ENCODE peak calls at places on chromosome 6, in nine cellular contexts. I, U, M, B, V, T, D, J and C are unnamed samples.

GRCh38 chr6:122400121-122400450 is 634 bp downstream of the HSF2 start:
- DNase-seq in U (no peak), V (peak; percentile 11), M (no peak), J (no peak), I (no peak), D (no peak), T (no peak), B (peak; percentile 50), C (no peak)

GRCh38 chr6:36340671-36341454 is 4.2 kb upstream of the BNIP5 start:
- DNase-seq in J (no peak), M (peak; percentile 86), I (peak; percentile 82), B (peak; percentile 84), U (peak; percentile 91), T (peak; percentile 80), D (peak; percentile 95), V (peak; percentile 60), C (no peak)

GRCh38 chr6:136341367-136341766 is 51.7 kb upstream of the BCLAF1 start:
- DNase-seq in V (no peak), T (no peak), B (no peak), D (no peak), U (no peak), I (no peak), M (no peak), J (no peak), C (no peak)

GRCh38 chr6:119517428-119517827 is 167.9 kb upstream of the MAN1A1 start:
- DNase-seq in I (no peak), V (no peak), D (peak; percentile 28), J (no peak), U (no peak), B (no peak), T (no peak), M (no peak), C (no peak)

GRCh38 chr6:64256483-64256882 is 620.9 kb downstream of the PHF3 start:
- DNase-seq in D (no peak), I (no peak), J (no peak), T (no peak), B (no peak), M (no peak), U (no peak), V (no peak), C (no peak)

GRCh38 chr6:35490821-35491557 is 5.9 kb downstream of the TEAD3 start:
- DNase-seq in M (no peak), T (no peak), U (no peak), V (no peak), J (no peak), B (no peak), I (no peak), D (no peak), C (no peak)

GRCh38 chr6:119965900-119966299 is 616.3 kb upstream of the MAN1A1 start:
- DNase-seq in V (no peak), B (no peak), D (no peak), I (no peak), J (no peak), M (no peak), U (no peak), T (no peak), C (no peak)

GRCh38 chr6:53730767-53731166 is 64.0 kb upstream of the LRRC1 start:
- DNase-seq in J (no peak), D (no peak), T (no peak), B (no peak), I (no peak), V (peak; percentile 32), M (no peak), U (no peak), C (no peak)

GRCh38 chr6:24339932-24340331 is 17.9 kb downstream of the DCDC2 start:
- DNase-seq in B (no peak), T (no peak), D (no peak), I (no peak), J (no peak), V (no peak), U (no peak), M (no peak), C (no peak)

GRCh38 chr6:40340196-40340595 is 247.0 kb downstream of the LRFN2 start:
- DNase-seq in D (no peak), U (no peak), T (no peak), J (no peak), M (no peak), I (no peak), V (no peak), B (no peak), C (no peak)

DNA sequence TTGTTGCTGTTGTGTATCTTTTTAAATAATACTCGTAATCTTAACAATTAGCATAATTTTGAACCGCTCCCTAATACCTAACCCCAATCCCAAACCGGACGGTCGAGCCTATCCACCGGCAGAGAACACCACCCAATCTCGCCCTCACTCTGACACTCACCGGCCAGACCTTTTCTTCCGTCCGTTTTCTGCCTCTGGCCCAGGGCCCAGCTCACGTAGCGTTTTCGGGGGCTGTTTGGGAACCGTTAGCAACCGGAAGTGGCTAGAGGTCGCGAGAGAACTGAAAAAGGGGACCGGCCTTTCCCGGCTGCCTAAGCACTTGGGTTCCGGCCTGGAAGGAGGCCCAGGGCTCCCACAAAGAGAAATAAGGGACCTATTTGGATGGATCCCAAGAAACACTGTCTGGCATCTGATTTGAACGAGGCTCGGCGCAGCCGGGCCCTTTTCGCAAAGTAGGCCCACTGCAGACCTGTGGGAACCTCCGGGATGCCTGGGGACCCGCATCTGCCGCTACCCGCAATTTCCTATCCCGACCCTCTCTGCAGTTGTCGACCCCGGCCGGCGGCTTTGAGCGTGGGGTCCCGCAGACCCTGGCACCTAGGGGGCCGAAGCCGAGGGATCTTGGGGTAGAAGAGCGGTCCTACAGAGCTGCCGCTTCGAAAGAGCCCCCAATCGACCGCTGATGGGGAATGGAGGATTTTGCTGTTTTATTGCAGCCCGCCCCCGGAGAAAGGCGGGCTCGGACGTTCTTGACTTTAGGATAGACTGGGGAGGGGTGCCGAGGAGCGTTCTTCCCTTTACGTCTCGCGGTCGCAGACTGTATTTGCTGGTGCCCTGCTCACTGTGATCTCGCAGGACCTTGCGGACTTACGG is 4.9 kb upstream of the ZKSCAN8 start:
- DNase-seq in B (peak; percentile 97), U (peak; percentile 94), D (peak; percentile 98), V (peak; percentile 98), T (peak; percentile 91), M (peak; percentile 90), J (peak; percentile 94), I (peak; percentile 96), C (peak; percentile 90)
- H3K4me3 ChIP-seq in B (peak overlapping the region; percentile 99), U (peak overlapping the region; percentile 95), D (peak overlapping the region; percentile 53), V (peak overlapping the region; percentile 78), T (peak overlapping the region; percentile 90), M (peak overlapping the region; percentile 58), J (peak overlapping the region; percentile 86), I (peak overlapping the region; percentile 71), C (peak overlapping the region; percentile 66)

GRCh38 chr6:89596484-89596883 is 42.1 kb downstream of the LYRM2 start:
- DNase-seq in V (no peak), T (no peak), I (no peak), M (no peak), U (no peak), J (no peak), D (no peak), B (no peak), C (no peak)

GRCh38 chr6:89599727-89600126 is 38.8 kb downstream of the LYRM2 start:
- DNase-seq in M (no peak), T (no peak), J (no peak), B (no peak), I (no peak), D (no peak), U (peak; percentile 77), V (no peak), C (no peak)

GRCh38 chr6:89596056-89596455 is 42.5 kb downstream of the LYRM2 start:
- DNase-seq in D (no peak), U (no peak), J (no peak), I (no peak), M (no peak), B (no peak), T (no peak), V (no peak), C (no peak)

GRCh38 chr6:89597372-89597771 is 41.2 kb downstream of the LYRM2 start:
- DNase-seq in B (no peak), U (no peak), V (no peak), D (no peak), M (no peak), J (no peak), I (no peak), T (no peak), C (no peak)

DNA sequence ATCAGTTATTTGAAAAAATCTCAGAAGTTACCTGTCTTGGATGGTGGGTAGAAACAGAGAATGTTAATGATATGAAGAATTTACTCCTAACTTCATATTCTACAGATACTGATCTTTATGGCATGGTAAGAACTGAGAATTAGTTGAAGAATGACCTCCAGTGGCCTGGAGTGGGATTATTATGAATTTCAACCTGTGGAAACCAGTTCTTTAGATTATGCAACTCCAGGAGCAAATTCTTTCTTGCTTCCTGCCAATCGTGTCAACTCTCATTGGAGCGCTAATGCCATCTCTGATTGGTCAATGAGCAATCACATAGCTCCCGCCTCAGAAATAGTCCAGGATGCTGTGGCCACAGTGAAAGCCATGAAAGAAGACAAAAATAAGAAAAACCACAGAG is 40.6 kb downstream of the LYRM2 start:
- DNase-seq in V (peak; percentile 10), T (no peak), B (peak; percentile 19), D (peak; percentile 62), M (no peak), I (no peak), U (no peak), J (no peak), C (peak; percentile 7)
- TF ChIP-seq CTCF in V (no peak), T (no peak), B (no peak), D (peak; percentile 7), M (no peak), I (peak; percentile 21), U (peak; percentile 12), J (no peak), C (peak; percentile 3)

GRCh38 chr6:148440877-148441453 is 98.3 kb downstream of the SASH1 start:
- DNase-seq in B (peak; percentile 94), D (peak; percentile 98), U (peak; percentile 86), T (peak; percentile 76), V (peak; percentile 92), I (peak; percentile 60), J (peak; percentile 72), M (peak; percentile 30), C (peak; percentile 83)
- H3K4me3 ChIP-seq in B (peak overlapping the region; percentile 59), D (no peak overlapping the region), U (no peak overlapping the region), T (peak overlapping the region; percentile 26), V (no peak overlapping the region), I (no peak overlapping the region), J (no peak overlapping the region), M (no peak overlapping the region), C (no peak overlapping the region)

DNA sequence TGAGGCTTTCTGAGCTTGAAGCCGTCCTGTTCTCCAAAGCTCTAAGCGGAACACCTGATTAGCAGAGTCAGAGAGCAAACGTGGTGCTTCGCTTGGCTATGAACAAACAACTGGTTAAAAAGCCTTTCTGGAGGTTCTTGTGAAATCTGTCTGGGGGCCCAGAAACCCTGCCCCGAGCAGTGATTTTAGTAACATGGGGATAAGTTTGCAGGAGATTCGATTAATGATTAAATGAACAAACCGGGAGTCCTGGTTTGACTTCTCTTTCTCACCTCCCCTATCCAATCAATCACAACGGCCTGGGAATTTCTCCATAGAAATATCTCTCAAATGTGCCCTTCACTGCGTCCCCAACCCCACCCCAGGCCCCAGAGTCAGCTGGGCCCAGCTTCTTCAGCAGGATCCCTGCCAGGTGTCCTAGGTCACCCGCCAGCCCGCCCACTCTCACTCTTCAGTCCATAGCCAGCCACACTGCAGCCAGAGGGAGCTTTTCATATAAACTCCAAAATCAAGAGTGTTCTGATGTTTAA is 43.6 kb downstream of the ZDHHC14 start:
- DNase-seq in V (no peak), B (no peak), T (no peak), D (no peak), M (no peak), U (no peak), I (no peak), J (no peak), C (no peak)
- TF ChIP-seq CTCF in V (no peak), B (no peak), T (no peak), D (no peak), M (no peak), U (no peak), I (no peak), J (no peak), C (no peak)